ENCODE peak calls at places on chromosomes 4 and X, in five cellular contexts. One of them, this sample, is unnamed.

GRCh38 chrX:16666541-16666940 is 16.6 kb downstream of the S100G start:
- DNase-seq in fibroblast of pulmonary artery: no peak
- DNase-seq in Panc1: no peak
- DNase-seq in foreskin fibroblast: peak; percentile 47
- DNase-seq in fibroblast of lung: peak; percentile 63
- DNase-seq in this sample: no peak

GRCh38 chrX:46710425-46710824 is 48.5 kb downstream of the SLC9A7 start:
- DNase-seq in fibroblast of pulmonary artery: peak; percentile 37
- DNase-seq in Panc1: no peak
- DNase-seq in foreskin fibroblast: no peak
- DNase-seq in fibroblast of lung: peak; percentile 77
- DNase-seq in this sample: no peak

GRCh38 chr4:82715731-82716617 is 82.6 kb downstream of the SCD5 start:
- DNase-seq in fibroblast of pulmonary artery: peak; percentile 57
- DNase-seq in Panc1: no peak
- DNase-seq in foreskin fibroblast: peak; percentile 71
- DNase-seq in fibroblast of lung: peak; percentile 64
- DNase-seq in this sample: peak; percentile 29

GRCh38 chr4:71816676-71817303 is 32.9 kb upstream of the GC start:
- DNase-seq in fibroblast of pulmonary artery: no peak
- DNase-seq in Panc1: no peak
- DNase-seq in foreskin fibroblast: no peak
- DNase-seq in fibroblast of lung: no peak
- DNase-seq in this sample: no peak

GRCh38 chr4:8610858-8611610 is 18.5 kb downstream of the CPZ start:
- DNase-seq in fibroblast of pulmonary artery: no peak
- DNase-seq in Panc1: no peak
- DNase-seq in foreskin fibroblast: no peak
- DNase-seq in fibroblast of lung: no peak
- DNase-seq in this sample: no peak

GRCh38 chrX:34716322-34716721 is 59.2 kb upstream of the TMEM47 start:
- DNase-seq in fibroblast of pulmonary artery: peak; percentile 2
- DNase-seq in Panc1: no peak
- DNase-seq in foreskin fibroblast: no peak
- DNase-seq in fibroblast of lung: no peak
- DNase-seq in this sample: no peak

GRCh38 chr4:61831987-61832386 is 631.9 kb downstream of the ADGRL3 start:
- DNase-seq in fibroblast of pulmonary artery: no peak
- DNase-seq in Panc1: no peak
- DNase-seq in foreskin fibroblast: no peak
- DNase-seq in fibroblast of lung: no peak
- DNase-seq in this sample: no peak

GRCh38 chrX:11111947-11112346 is 815 bp downstream of the HCCS start:
- DNase-seq in fibroblast of pulmonary artery: no peak
- DNase-seq in Panc1: no peak
- DNase-seq in foreskin fibroblast: no peak
- DNase-seq in fibroblast of lung: no peak
- DNase-seq in this sample: no peak

GRCh38 chrX:70132877-70133302 is 357 bp upstream of the IGBP1 start:
- DNase-seq in fibroblast of pulmonary artery: no peak
- DNase-seq in Panc1: no peak
- DNase-seq in foreskin fibroblast: no peak
- DNase-seq in fibroblast of lung: peak; percentile 7
- DNase-seq in this sample: no peak

GRCh38 chr4:172758586-172759340 is 409.8 kb upstream of the GALNT7 start:
- DNase-seq in fibroblast of pulmonary artery: peak; percentile 71
- DNase-seq in Panc1: peak; percentile 28
- DNase-seq in foreskin fibroblast: peak; percentile 88
- DNase-seq in fibroblast of lung: peak; percentile 75
- DNase-seq in this sample: peak; percentile 37

GRCh38 chr4:7212101-7212674 is 19.9 kb downstream of the SORCS2 start:
- DNase-seq in fibroblast of pulmonary artery: no peak
- DNase-seq in Panc1: no peak
- DNase-seq in foreskin fibroblast: no peak
- DNase-seq in fibroblast of lung: no peak
- DNase-seq in this sample: no peak

GRCh38 chr4:37471971-37472370 is 214.2 kb downstream of the RELL1 start:
- DNase-seq in fibroblast of pulmonary artery: no peak
- DNase-seq in Panc1: no peak
- DNase-seq in foreskin fibroblast: no peak
- DNase-seq in fibroblast of lung: no peak
- DNase-seq in this sample: no peak

GRCh38 chr4:18844726-18845125 is 823.2 kb upstream of the LCORL start:
- DNase-seq in fibroblast of pulmonary artery: peak; percentile 18
- DNase-seq in Panc1: no peak
- DNase-seq in foreskin fibroblast: peak; percentile 0
- DNase-seq in fibroblast of lung: peak; percentile 77
- DNase-seq in this sample: peak; percentile 12

GRCh38 chr4:81723927-81724587 is 252.3 kb upstream of the RASGEF1B start:
- DNase-seq in fibroblast of pulmonary artery: peak; percentile 17
- DNase-seq in Panc1: no peak
- DNase-seq in foreskin fibroblast: no peak
- DNase-seq in fibroblast of lung: no peak
- DNase-seq in this sample: no peak

GRCh38 chr4:81675785-81676427 is 204.2 kb upstream of the RASGEF1B start:
- DNase-seq in fibroblast of pulmonary artery: no peak
- DNase-seq in Panc1: no peak
- DNase-seq in foreskin fibroblast: no peak
- DNase-seq in fibroblast of lung: no peak
- DNase-seq in this sample: no peak

GRCh38 chrX:141314441-141314840 is 72.1 kb upstream of the SPANXC start:
- DNase-seq in fibroblast of pulmonary artery: peak; percentile 23
- DNase-seq in Panc1: no peak
- DNase-seq in foreskin fibroblast: no peak
- DNase-seq in fibroblast of lung: peak; percentile 37
- DNase-seq in this sample: no peak

GRCh38 chr4:152674359-152674758 is 5.4 kb downstream of the TMEM154 start:
- DNase-seq in fibroblast of pulmonary artery: no peak
- DNase-seq in Panc1: no peak
- DNase-seq in foreskin fibroblast: no peak
- DNase-seq in fibroblast of lung: no peak
- DNase-seq in this sample: no peak

GRCh38 chrX:9182041-9182440 is 148.1 kb upstream of the FAM9B start:
- DNase-seq in fibroblast of pulmonary artery: no peak
- DNase-seq in Panc1: no peak
- DNase-seq in foreskin fibroblast: peak; percentile 42
- DNase-seq in fibroblast of lung: no peak
- DNase-seq in this sample: no peak

GRCh38 chrX:149570668-149571067 is 16.6 kb downstream of the MAGEA9B start:
- DNase-seq in fibroblast of pulmonary artery: peak; percentile 60
- DNase-seq in Panc1: no peak
- DNase-seq in foreskin fibroblast: peak; percentile 77
- DNase-seq in fibroblast of lung: peak; percentile 39
- DNase-seq in this sample: peak; percentile 15

GRCh38 chrX:84709987-84710386 is 207.7 kb upstream of the HDX start:
- DNase-seq in fibroblast of pulmonary artery: no peak
- DNase-seq in Panc1: no peak
- DNase-seq in foreskin fibroblast: no peak
- DNase-seq in fibroblast of lung: no peak
- DNase-seq in this sample: no peak

GRCh38 chrX:84717344-84717743 is 215.1 kb upstream of the HDX start:
- DNase-seq in fibroblast of pulmonary artery: no peak
- DNase-seq in Panc1: no peak
- DNase-seq in foreskin fibroblast: no peak
- DNase-seq in fibroblast of lung: no peak
- DNase-seq in this sample: no peak

GRCh38 chrX:84710611-84711010 is 208.4 kb upstream of the HDX start:
- DNase-seq in fibroblast of pulmonary artery: no peak
- DNase-seq in Panc1: no peak
- DNase-seq in foreskin fibroblast: no peak
- DNase-seq in fibroblast of lung: no peak
- DNase-seq in this sample: no peak

GRCh38 chrX:84712621-84713020 is 210.4 kb upstream of the HDX start:
- DNase-seq in fibroblast of pulmonary artery: no peak
- DNase-seq in Panc1: no peak
- DNase-seq in foreskin fibroblast: no peak
- DNase-seq in fibroblast of lung: no peak
- DNase-seq in this sample: no peak

DNA sequence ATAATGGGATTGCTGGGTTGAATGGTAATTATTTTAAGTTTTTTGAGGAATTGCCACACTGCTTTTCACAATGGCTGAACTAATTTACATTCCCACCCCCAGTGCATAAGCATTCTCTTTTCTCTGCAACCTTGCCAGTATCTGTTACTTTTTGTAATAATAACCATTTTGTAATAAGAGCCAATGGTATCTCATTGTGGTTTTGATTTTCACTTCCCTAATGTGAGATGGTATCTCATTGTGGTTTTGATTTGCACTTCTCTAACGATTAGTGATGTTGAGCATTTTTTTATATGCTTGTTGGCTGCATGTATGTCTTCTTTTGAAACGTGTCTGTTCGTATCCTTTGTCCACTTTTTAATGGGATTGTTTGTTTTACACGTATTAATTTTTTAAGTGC is 213.1 kb upstream of the HDX start:
- DNase-seq in fibroblast of pulmonary artery: no peak
- DNase-seq in Panc1: no peak
- DNase-seq in foreskin fibroblast: no peak
- DNase-seq in fibroblast of lung: no peak
- DNase-seq in this sample: no peak
- H3K4me3 ChIP-seq in fibroblast of pulmonary artery: no peak overlapping the region
- H3K4me3 ChIP-seq in Panc1: no peak overlapping the region
- H3K4me3 ChIP-seq in foreskin fibroblast: no peak overlapping the region
- H3K4me3 ChIP-seq in fibroblast of lung: no peak overlapping the region
- H3K4me3 ChIP-seq in this sample: no peak overlapping the region

GRCh38 chr4:86521373-86521969 is 72.6 kb upstream of the PTPN13 start:
- DNase-seq in fibroblast of pulmonary artery: no peak
- DNase-seq in Panc1: no peak
- DNase-seq in foreskin fibroblast: no peak
- DNase-seq in fibroblast of lung: no peak
- DNase-seq in this sample: no peak
- H3K4me3 ChIP-seq in fibroblast of pulmonary artery: no peak overlapping the region
- H3K4me3 ChIP-seq in Panc1: no peak overlapping the region
- H3K4me3 ChIP-seq in foreskin fibroblast: no peak overlapping the region
- H3K4me3 ChIP-seq in fibroblast of lung: no peak overlapping the region
- H3K4me3 ChIP-seq in this sample: no peak overlapping the region

GRCh38 chr4:154329939-154330338 is 161.7 kb downstream of the DCHS2 start:
- DNase-seq in fibroblast of pulmonary artery: peak; percentile 66
- DNase-seq in Panc1: no peak
- DNase-seq in foreskin fibroblast: peak; percentile 94
- DNase-seq in fibroblast of lung: no peak
- DNase-seq in this sample: peak; percentile 12
- H3K4me3 ChIP-seq in fibroblast of pulmonary artery: no peak overlapping the region
- H3K4me3 ChIP-seq in Panc1: no peak overlapping the region
- H3K4me3 ChIP-seq in foreskin fibroblast: no peak overlapping the region
- H3K4me3 ChIP-seq in fibroblast of lung: no peak overlapping the region
- H3K4me3 ChIP-seq in this sample: no peak overlapping the region

GRCh38 chr4:92359481-92359880 is 55.7 kb downstream of the GRID2 start:
- DNase-seq in fibroblast of pulmonary artery: no peak
- DNase-seq in Panc1: no peak
- DNase-seq in foreskin fibroblast: no peak
- DNase-seq in fibroblast of lung: no peak
- DNase-seq in this sample: no peak
- H3K4me3 ChIP-seq in fibroblast of pulmonary artery: no peak overlapping the region
- H3K4me3 ChIP-seq in Panc1: no peak overlapping the region
- H3K4me3 ChIP-seq in foreskin fibroblast: no peak overlapping the region
- H3K4me3 ChIP-seq in fibroblast of lung: no peak overlapping the region
- H3K4me3 ChIP-seq in this sample: no peak overlapping the region

This sample was measured in BJ.